ENCODE peak calls at places on chromosomes 12 and 14, in six cellular contexts. L, E, H, P, W and U are unnamed samples. For H3K36me3 and H3F3A, the result is how much of the 10 kb centered on the place peaks cover.

GRCh38 chr14:103185051-103186027 is 62.1 kb downstream of the TNFAIP2 start:
- DNase-seq in L (peak), E (peak), H (peak), P (peak), W (peak), U (peak)

GRCh38 chr14:68574906-68575305 is 218.0 kb downstream of the ZFP36L1 start:
- DNase-seq in L (no peak), E (peak), H (peak), P (no peak), W (no peak), U (no peak)

GRCh38 chr14:91830777-91831176 is 36.6 kb downstream of the TC2N start:
- DNase-seq in L (peak), E (peak), H (no peak), P (peak), W (no peak), U (no peak)

GRCh38 chr12:58860050-58860787 is 60.1 kb downstream of the LRIG3 start:
- DNase-seq in L (no peak), E (no peak), H (no peak), P (no peak), W (no peak), U (no peak)

GRCh38 chr12:3745152-3745551 is 7.8 kb downstream of the CRACR2A start:
- DNase-seq in L (no peak), E (no peak), H (no peak), P (no peak), W (no peak), U (no peak)

GRCh38 chr12:4910502-4911315 is 1.0 kb downstream of the KCNA1 start:
- DNase-seq in L (peak), E (no peak), H (peak), P (peak), W (peak), U (no peak)

GRCh38 chr12:80848858-80849257 is 88.9 kb downstream of the LIN7A start:
- DNase-seq in L (no peak), E (peak), H (no peak), P (no peak), W (no peak), U (no peak)

GRCh38 chr14:24403294-24404013 is 4.7 kb downstream of the NYNRIN start:
- DNase-seq in L (no peak), E (peak), H (peak), P (no peak), W (no peak), U (no peak)

GRCh38 chr14:24954697-24955037 is 95.3 kb downstream of the STXBP6 start:
- DNase-seq in L (no peak), E (no peak), H (no peak), P (no peak), W (no peak), U (no peak)

GRCh38 chr12:81627336-81628189 is 131.6 kb downstream of the PPFIA2 start:
- DNase-seq in L (peak), E (peak), H (peak), P (peak), W (peak), U (no peak)

GRCh38 chr14:50821471-50822464 is 9.2 kb downstream of the NIN start:
- DNase-seq in L (no peak), E (no peak), H (no peak), P (peak), W (no peak), U (no peak)

GRCh38 chr12:2054091-2055018 is 1.6 kb downstream of the CACNA1C start:
- DNase-seq in L (peak), E (no peak), H (peak), P (peak), W (no peak), U (no peak)

GRCh38 chr12:114381177-114381576 is 24.8 kb downstream of the TBX5 start:
- DNase-seq in L (no peak), E (no peak), H (no peak), P (no peak), W (no peak), U (no peak)

GRCh38 chr14:100252684-100253083 is 13.7 kb downstream of the YY1 start:
- DNase-seq in L (no peak), E (no peak), H (no peak), P (no peak), W (no peak), U (no peak)

GRCh38 chr14:73255693-73256225 is 18.5 kb downstream of the PAPLN start:
- DNase-seq in L (no peak), E (no peak), H (no peak), P (no peak), W (no peak), U (no peak)

GRCh38 chr12:88310069-88310468 is 168.0 kb downstream of the TMTC3 start:
- DNase-seq in L (no peak), E (peak), H (peak), P (no peak), W (no peak), U (no peak)

GRCh38 chr12:48779869-48780268 is 9.0 kb downstream of the ADCY6 start:
- DNase-seq in L (no peak), E (no peak), H (peak), P (no peak), W (no peak), U (no peak)

DNA sequence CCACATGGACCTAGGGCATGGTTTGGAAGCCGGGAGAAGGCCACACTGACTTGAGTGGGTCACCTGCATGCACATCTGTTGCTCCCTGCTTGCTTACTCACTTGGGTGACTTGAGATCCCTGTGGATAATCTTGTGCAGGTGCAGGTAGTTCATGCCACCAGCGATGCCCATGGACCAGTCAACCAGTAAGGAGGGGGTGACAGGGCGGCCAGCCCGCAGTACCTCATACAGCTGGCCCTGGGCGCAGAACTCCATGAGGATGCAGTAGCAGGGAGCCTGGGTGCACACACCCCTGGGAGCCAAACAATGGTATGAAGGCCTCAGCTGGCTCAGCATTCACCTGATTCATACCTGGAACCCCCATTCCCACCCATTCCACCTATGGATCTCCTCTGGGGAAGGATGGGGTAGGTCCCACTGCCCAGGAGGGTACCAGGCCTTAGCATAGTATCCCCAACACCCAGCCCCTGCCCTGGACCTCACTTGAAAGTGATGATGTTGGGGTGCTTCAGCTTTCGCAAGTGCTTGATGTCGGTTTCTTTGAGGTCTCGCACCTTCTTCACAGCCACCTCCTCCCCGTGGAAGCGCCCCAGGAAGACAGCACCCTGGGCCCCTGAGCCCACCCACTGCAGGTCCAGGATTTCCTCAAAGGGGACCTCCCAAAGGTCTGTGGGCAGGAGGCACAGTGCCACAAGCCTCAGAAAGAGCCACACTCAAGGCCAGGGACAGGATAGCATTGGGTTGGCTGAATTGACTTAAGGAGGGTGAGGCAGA is 13.1 kb downstream of the MAP3K12 start:
- DNase-seq in L (no peak), E (no peak), H (no peak), P (no peak), W (no peak), U (no peak)
- H3K36me3 ChIP-seq in L (under half), E (under half), H (under half), P (under half), W (under half), U (under half)

GRCh38 chr12:93404961-93405849 is 27.5 kb downstream of the NUDT4 start:
- DNase-seq in L (no peak), E (no peak), H (no peak), P (no peak), W (no peak), U (no peak)

GRCh38 chr12:93403988-93404803 is 26.5 kb downstream of the NUDT4 start:
- DNase-seq in L (no peak), E (no peak), H (no peak), P (no peak), W (no peak), U (peak)

GRCh38 chr12:93407283-93407962 is 29.7 kb downstream of the NUDT4 start:
- DNase-seq in L (no peak), E (no peak), H (no peak), P (peak), W (no peak), U (no peak)

GRCh38 chr12:93407963-93408283 is 30.2 kb downstream of the NUDT4 start:
- DNase-seq in L (no peak), E (no peak), H (no peak), P (no peak), W (no peak), U (no peak)

DNA sequence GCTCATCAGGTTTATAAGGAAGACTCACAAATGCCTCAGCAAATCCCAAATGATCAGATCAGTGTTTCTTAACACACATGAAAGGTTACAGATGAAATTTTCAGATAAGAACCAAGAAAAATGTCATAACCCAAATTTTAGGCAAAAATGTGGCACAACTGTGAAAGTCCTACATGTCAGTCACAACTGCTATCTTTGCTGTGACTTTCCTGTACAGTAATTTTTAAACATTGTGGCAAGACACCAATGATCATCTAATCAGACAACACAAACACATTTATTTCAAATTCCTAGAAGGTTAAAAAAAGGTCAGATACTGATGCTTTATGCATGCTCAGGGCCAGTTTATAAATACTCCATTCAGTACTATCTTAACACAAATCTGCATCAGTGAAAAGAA is 31.1 kb downstream of the NUDT4 start:
- DNase-seq in L (no peak), E (no peak), H (no peak), P (no peak), W (no peak), U (no peak)
- H3F3A ChIP-seq in L (under half), E (under half), H (half or more), P (under half), W (under half), U (under half)

DNA sequence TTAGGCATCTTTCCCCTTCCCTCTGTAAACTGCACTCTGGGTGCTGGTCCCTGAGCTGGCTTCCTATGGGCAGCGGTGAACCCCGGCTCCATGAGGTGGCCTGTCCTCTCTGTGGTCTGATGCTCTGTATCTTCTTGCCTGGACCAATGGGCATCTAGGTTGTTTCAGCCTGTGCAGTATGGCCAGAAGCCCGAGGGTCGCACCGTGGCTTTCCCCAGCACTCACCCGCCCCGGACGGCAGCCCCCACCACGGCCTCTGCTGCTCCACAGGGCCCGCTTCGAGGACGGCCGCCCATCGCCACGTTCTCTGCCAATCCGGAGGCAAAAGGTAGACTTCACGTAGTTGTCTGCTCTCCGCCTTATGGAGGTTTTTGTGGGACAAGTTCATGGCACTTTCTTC is 70.1 kb downstream of the EP400 start:
- DNase-seq in L (no peak), E (no peak), H (no peak), P (no peak), W (no peak), U (no peak)
- H3K36me3 ChIP-seq in L (under half), E (half or more), H (under half), P (under half), W (under half), U (under half)

GRCh38 chr14:74577247-74577947 is 34.6 kb downstream of the LTBP2 start:
- DNase-seq in L (no peak), E (no peak), H (peak), P (no peak), W (no peak), U (no peak)

GRCh38 chr14:74575507-74575906 is 36.5 kb downstream of the LTBP2 start:
- DNase-seq in L (no peak), E (no peak), H (no peak), P (no peak), W (no peak), U (no peak)

GRCh38 chr14:74574092-74574438 is 38.0 kb downstream of the LTBP2 start:
- DNase-seq in L (no peak), E (no peak), H (no peak), P (no peak), W (no peak), U (no peak)

GRCh38 chr14:74574706-74575105 is 37.3 kb downstream of the LTBP2 start:
- DNase-seq in L (no peak), E (no peak), H (peak), P (no peak), W (no peak), U (no peak)

GRCh38 chr14:74575936-74576335 is 36.1 kb downstream of the LTBP2 start:
- DNase-seq in L (no peak), E (no peak), H (no peak), P (no peak), W (no peak), U (no peak)
- H3F3A ChIP-seq in L (under half), E (under half), H (half or more), P (under half), W (under half), U (half or more)

GRCh38 chr12:131786331-131786730 is 41.9 kb upstream of the MMP17 start:
- DNase-seq in L (no peak), E (no peak), H (no peak), P (no peak), W (no peak), U (no peak)

GRCh38 chr12:131788070-131788469 is 40.1 kb upstream of the MMP17 start:
- DNase-seq in L (no peak), E (no peak), H (no peak), P (no peak), W (no peak), U (no peak)

GRCh38 chr12:131784909-131785762 is 43.1 kb upstream of the MMP17 start:
- DNase-seq in L (no peak), E (no peak), H (peak), P (peak), W (no peak), U (no peak)

GRCh38 chr12:131785763-131786330 is 42.3 kb upstream of the MMP17 start:
- DNase-seq in L (no peak), E (no peak), H (peak), P (no peak), W (no peak), U (no peak)

GRCh38 chr12:131787143-131787660 is 41.0 kb upstream of the MMP17 start:
- DNase-seq in L (no peak), E (no peak), H (no peak), P (no peak), W (no peak), U (no peak)
- H3K36me3 ChIP-seq in L (under half), E (half or more), H (under half), P (under half), W (under half), U (under half)

DNA sequence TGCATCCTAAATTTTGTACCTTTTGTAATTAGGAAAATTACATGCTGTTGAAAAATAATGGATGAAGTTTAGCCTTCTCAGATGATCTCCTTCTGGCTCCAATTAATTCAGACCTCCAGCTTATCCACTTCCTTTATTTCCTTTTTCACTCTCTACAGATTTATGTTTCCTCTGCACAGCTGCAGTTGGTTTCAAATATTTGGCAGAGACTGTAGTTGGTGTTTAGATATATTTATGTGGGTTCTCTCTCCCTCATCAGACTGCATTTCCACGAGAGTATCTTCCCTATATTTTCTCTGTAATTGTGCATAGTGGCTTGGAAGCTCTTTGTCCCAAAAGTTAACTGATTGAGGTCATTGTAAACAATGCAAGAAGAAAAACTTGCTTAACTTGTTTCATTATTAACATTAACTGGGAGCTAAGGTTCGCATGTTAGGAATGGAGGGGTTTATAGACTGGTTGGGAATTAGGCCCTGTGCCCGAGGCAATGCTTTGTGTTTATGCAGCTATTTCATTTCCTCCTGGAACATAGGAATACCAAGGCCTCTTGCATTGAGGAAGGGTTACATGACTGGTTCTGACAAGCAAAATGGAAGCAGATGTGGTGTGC is 216.9 kb upstream of the HMGA2 start:
- DNase-seq in L (no peak), E (peak), H (no peak), P (peak), W (no peak), U (peak)
- H3F3A ChIP-seq in L (under half), E (under half), H (half or more), P (under half), W (under half), U (half or more)

DNA sequence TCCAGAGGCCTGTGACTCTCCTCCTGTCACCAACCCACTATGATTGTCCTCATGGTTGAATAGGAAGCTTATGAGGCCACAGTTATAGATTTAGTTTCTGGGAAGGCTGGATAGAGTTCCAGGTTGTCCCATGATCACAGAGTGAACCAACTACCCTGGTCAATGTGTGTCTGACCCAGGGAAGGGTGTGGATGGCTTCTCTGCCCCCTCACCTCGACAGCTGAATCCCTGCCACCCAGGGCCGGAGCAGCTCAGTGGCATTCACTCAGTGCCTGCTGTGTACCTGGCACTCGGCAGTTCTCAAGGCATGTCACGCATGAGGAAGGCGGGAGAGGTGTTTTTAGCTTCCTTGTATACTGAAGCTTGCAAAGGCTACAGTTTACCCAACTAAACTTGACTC is 43.2 kb downstream of the JDP2 start:
- DNase-seq in L (no peak), E (no peak), H (no peak), P (no peak), W (no peak), U (no peak)
- H3K36me3 ChIP-seq in L (under half), E (under half), H (under half), P (under half), W (under half), U (half or more)

GRCh38 chr12:71124833-71125460 is 32.9 kb downstream of the TSPAN8 start:
- DNase-seq in L (no peak), E (no peak), H (no peak), P (no peak), W (no peak), U (no peak)
- H3F3A ChIP-seq in L (under half), E (under half), H (under half), P (under half), W (under half), U (under half)